ENCODE peak calls at places on chromosomes 16 and 17, in ten cellular contexts. T is transverse colon, K is esophagus muscularis mucosa, N is sigmoid colon, A is A549, B is tibial nerve, C is K562, I is stomach, G is upper lobe of left lung, R is suprapubic skin. J is an unnamed sample. For H3K4me1, the result is how much of the 10 kb centered on the place peaks cover.

GRCh38 chr17:64385187-64386083 is 5.2 kb downstream of the PECAM1 start:
- DNase-seq in T (peak), K (no peak), N (peak), A (peak), B (peak), C (peak), I (no peak), G (peak), R (peak), J (peak)

GRCh38 chr17:43790311-43790940 is 10.2 kb downstream of the CFAP97D1 start:
- DNase-seq in T (no peak), K (no peak), N (no peak), A (no peak), B (no peak), C (no peak), I (no peak), G (no peak), R (no peak), J (no peak)

GRCh38 chr16:84881702-84882521 is 62.1 kb downstream of the CRISPLD2 start:
- DNase-seq in T (no peak), K (no peak), N (no peak), A (peak), B (peak), C (peak), I (no peak), G (no peak), R (no peak), J (no peak)

GRCh38 chr17:29390856-29391631 is 881 bp downstream of the TAOK1 start:
- DNase-seq in T (peak), K (no peak), N (no peak), A (peak), B (peak), C (peak), I (no peak), G (peak), R (peak), J (peak)

GRCh38 chr16:66489818-66490217 is 60.1 kb downstream of the TK2 start:
- DNase-seq in T (no peak), K (no peak), N (peak), A (no peak), B (no peak), C (no peak), I (peak), G (no peak), R (no peak), J (peak)

GRCh38 chr16:65975049-65975708 is 391.3 kb upstream of the CDH5 start:
- DNase-seq in T (no peak), K (no peak), N (no peak), A (no peak), B (no peak), C (peak), I (no peak), G (no peak), R (no peak), J (no peak)

GRCh38 chr17:64377769-64378282 is 12.8 kb downstream of the PECAM1 start:
- DNase-seq in T (no peak), K (no peak), N (no peak), A (no peak), B (no peak), C (no peak), I (no peak), G (no peak), R (no peak), J (no peak)

GRCh38 chr17:8430966-8431365 is 4.7 kb upstream of the NDEL1 start:
- DNase-seq in T (no peak), K (no peak), N (peak), A (no peak), B (peak), C (no peak), I (no peak), G (no peak), R (peak), J (peak)

GRCh38 chr17:43467981-43468541 is 15.7 kb upstream of the DHX8 start:
- DNase-seq in T (no peak), K (no peak), N (peak), A (no peak), B (peak), C (no peak), I (no peak), G (no peak), R (no peak), J (no peak)

GRCh38 chr16:1613240-1613639 is 1.1 kb downstream of the CRAMP1 start:
- DNase-seq in T (no peak), K (no peak), N (no peak), A (no peak), B (no peak), C (peak), I (no peak), G (no peak), R (no peak), J (no peak)

GRCh38 chr17:80822700-80823410 is 168.8 kb upstream of the CHMP6 start:
- DNase-seq in T (no peak), K (no peak), N (peak), A (no peak), B (no peak), C (no peak), I (no peak), G (no peak), R (no peak), J (no peak)

GRCh38 chr16:24850289-24850931 is 4.6 kb downstream of the SLC5A11 start:
- DNase-seq in T (no peak), K (no peak), N (peak), A (no peak), B (no peak), C (no peak), I (no peak), G (no peak), R (no peak), J (no peak)

GRCh38 chr16:83143788-83144187 is 517.0 kb downstream of the CDH13 start:
- DNase-seq in T (peak), K (no peak), N (no peak), A (no peak), B (no peak), C (no peak), I (no peak), G (no peak), R (no peak), J (no peak)

GRCh38 chr17:66691644-66692500 is 143.0 kb upstream of the CACNG5 start:
- DNase-seq in T (no peak), K (no peak), N (no peak), A (no peak), B (peak), C (no peak), I (no peak), G (peak), R (no peak), J (no peak)

GRCh38 chr16:23705517-23705902 is 7.5 kb downstream of the ERN2 start:
- DNase-seq in T (no peak), K (no peak), N (no peak), A (no peak), B (no peak), C (no peak), I (no peak), G (no peak), R (no peak), J (no peak)

GRCh38 chr16:53087101-53087500 is 32.3 kb downstream of the CHD9 start:
- DNase-seq in T (no peak), K (no peak), N (no peak), A (no peak), B (no peak), C (no peak), I (no peak), G (peak), R (no peak), J (no peak)

GRCh38 chr16:69443809-69444611 is 19.6 kb downstream of the CYB5B start:
- DNase-seq in T (peak), K (no peak), N (peak), A (no peak), B (peak), C (peak), I (no peak), G (no peak), R (peak), J (peak)

GRCh38 chr17:82972836-82973372 is 106.5 kb upstream of the METRNL start:
- DNase-seq in T (no peak), K (no peak), N (no peak), A (no peak), B (no peak), C (no peak), I (no peak), G (no peak), R (no peak), J (no peak)

GRCh38 chr16:31083981-31084380 is 4.8 kb downstream of the PRSS53 start:
- DNase-seq in T (no peak), K (no peak), N (peak), A (no peak), B (no peak), C (no peak), I (no peak), G (peak), R (no peak), J (no peak)

GRCh38 chr16:85583491-85584181 is 29.5 kb upstream of the GSE1 start:
- DNase-seq in T (no peak), K (no peak), N (no peak), A (no peak), B (no peak), C (no peak), I (no peak), G (no peak), R (no peak), J (no peak)

GRCh38 chr17:64146418-64147109 is 16.6 kb upstream of the ERN1 start:
- DNase-seq in T (peak), K (no peak), N (peak), A (peak), B (peak), C (peak), I (peak), G (peak), R (peak), J (peak)

GRCh38 chr16:1870365-1871082 is 1.4 kb downstream of the MEIOB start:
- DNase-seq in T (no peak), K (no peak), N (no peak), A (peak), B (no peak), C (no peak), I (no peak), G (peak), R (no peak), J (no peak)

GRCh38 chr16:78227855-78228254 is 128.4 kb downstream of the WWOX start:
- DNase-seq in T (no peak), K (peak), N (no peak), A (no peak), B (no peak), C (peak), I (no peak), G (no peak), R (no peak), J (no peak)
- TF ChIP-seq EP300 in T (no peak), K (no peak), N (no peak), A (no peak), B (no peak), C (no peak), I (no peak), G (no peak), R (no peak), J (no peak)

GRCh38 chr17:27244481-27245223 is 49.3 kb upstream of the WSB1 start:
- DNase-seq in T (peak), K (no peak), N (peak), A (no peak), B (peak), C (no peak), I (no peak), G (peak), R (peak), J (peak)

GRCh38 chr17:27247958-27248342 is 46.0 kb upstream of the WSB1 start:
- DNase-seq in T (no peak), K (no peak), N (no peak), A (no peak), B (no peak), C (no peak), I (no peak), G (no peak), R (no peak), J (no peak)

GRCh38 chr17:27246537-27246936 is 47.4 kb upstream of the WSB1 start:
- DNase-seq in T (no peak), K (no peak), N (no peak), A (no peak), B (no peak), C (no peak), I (no peak), G (no peak), R (no peak), J (no peak)

GRCh38 chr17:27245230-27245696 is 48.7 kb upstream of the WSB1 start:
- DNase-seq in T (peak), K (peak), N (peak), A (peak), B (peak), C (peak), I (peak), G (peak), R (peak), J (peak)

DNA sequence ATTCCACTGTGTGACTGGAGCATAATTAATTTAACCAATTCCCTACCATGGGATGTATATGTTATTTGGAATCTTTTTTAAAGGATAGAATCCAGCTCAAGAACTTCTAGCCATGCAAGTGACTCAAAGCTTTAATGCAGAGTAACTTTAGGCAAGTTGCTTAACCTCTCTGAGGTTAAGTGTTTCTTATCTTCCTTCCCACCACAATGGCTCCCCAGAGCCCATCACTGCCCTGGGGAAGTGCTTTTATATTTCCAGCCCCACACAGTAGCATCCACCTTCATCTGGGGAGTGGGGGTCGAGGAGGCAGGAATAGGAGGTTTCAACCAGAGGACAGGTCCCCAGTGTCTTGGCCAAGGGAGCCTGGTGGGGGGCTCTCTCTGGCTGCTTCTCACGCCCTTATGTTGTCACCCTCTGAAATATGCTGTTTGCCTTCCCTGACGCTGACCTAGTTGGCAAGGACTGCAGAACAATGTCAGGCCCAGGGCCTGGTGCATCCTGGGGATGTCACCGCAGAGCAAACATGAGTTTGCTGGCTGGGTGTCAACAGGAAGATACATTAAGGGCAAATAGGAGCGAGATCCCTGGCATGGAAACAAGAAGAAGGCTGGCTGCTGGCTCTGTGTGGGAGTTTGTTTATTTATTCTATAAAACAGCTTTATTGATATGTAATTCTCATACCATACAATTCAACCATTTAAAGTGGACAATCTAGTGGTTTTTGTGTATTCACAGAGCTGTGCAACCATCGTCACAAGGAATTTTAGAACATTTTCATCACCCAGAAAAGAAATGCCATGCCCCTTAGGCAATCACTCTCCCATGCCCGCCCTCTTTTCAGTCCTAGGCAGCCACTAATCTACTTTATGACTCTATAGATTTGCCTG is 46.6 kb upstream of the WSB1 start:
- DNase-seq in T (peak), K (peak), N (peak), A (peak), B (peak), C (no peak), I (peak), G (peak), R (peak), J (no peak)
- H3K4me3 ChIP-seq in T (no peak), K (no peak), N (no peak), A (no peak), B (no peak), C (no peak), I (no peak), G (no peak), R (no peak), J (no peak)

DNA sequence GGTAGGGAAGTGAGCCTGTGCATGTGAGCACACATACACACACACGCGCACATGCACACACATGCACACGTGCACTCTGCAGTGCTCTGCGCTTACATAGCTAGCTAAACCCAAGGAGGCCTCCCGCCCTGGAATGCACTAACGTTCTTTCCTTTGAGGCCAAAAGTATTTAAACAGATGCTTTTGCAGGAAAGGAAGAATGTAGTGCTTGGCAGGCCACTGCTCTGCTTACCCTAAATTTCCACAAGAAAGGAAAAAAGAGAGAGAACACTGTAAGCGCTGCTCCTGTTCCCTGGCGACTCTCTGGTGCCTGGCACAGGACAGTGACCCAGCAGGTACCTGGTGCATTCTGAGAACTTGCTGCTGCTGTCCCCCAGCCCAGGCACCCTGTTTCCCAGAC is 31.3 kb upstream of the MRPS23 start:
- DNase-seq in T (no peak), K (no peak), N (no peak), A (no peak), B (no peak), C (no peak), I (no peak), G (no peak), R (no peak), J (no peak)
- H3K4me1 ChIP-seq in T (under half), K (half or more), N (under half), A (half or more), B (under half), C (under half), I (under half), G (under half), R (under half), J (under half)

DNA sequence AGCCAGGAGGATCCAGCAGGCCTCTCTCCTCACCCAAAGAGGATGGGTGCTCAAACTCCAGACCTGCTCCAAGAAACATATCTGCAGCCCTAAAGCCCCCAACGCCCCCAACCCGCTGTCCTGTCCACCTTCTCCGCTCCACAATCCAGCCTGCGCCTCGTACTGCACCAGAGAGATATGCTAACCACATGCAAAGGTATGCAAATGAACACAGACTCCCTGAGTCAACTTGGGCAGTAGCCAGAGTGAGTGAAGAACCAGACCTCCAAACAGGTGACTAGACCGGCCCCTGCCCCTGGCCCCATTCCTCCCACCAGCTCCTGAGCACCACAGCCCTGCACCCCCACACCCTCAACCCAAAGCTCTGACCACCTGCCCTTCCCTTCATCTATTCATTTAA is 28.9 kb upstream of the EIF1 start:
- DNase-seq in T (no peak), K (no peak), N (no peak), A (no peak), B (no peak), C (no peak), I (no peak), G (no peak), R (no peak), J (no peak)
- TF ChIP-seq EP300 in T (no peak), K (no peak), N (no peak), A (no peak), B (no peak), C (no peak), I (no peak), G (no peak), R (no peak), J (no peak)

DNA sequence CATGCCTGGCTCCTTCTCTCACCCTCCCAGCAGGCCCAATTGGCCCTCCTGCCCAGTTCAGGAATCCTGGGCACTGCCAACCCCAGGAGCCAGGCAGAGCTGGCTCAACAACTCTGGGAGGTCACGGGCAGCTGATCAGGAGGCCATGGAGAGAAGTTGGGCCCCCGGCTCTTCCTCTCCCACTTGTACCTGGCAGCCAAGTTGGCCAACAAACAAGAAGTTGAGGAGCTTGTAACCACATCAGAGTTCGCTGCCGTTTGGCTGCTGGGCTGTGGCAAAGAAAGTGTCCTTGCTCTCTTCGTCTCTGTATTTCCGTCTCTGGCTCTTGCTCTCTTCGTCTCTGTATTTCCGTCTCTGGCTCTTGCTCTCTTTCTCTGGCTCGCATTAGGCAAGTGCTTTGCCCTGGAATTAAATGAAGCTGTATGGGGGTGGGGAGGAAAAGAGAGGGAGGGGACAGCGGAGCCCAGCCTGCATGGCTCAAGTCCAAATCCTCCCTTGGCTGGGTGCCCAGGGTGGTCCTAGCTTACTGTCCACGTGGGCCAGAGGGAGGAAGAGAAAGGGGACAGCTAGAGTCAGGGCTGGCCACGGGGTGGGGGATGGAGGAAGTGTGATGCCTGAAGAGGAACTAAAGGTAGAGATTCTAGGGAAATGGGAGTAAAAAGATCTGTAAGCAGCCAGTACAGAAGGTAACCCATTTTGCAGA is 7.8 kb upstream of the TMEM132E start:
- DNase-seq in T (no peak), K (no peak), N (no peak), A (no peak), B (no peak), C (no peak), I (no peak), G (no peak), R (no peak), J (no peak)
- H3K4me3 ChIP-seq in T (no peak), K (no peak), N (no peak), A (no peak), B (no peak), C (no peak), I (no peak), G (no peak), R (no peak), J (no peak)

GRCh38 chr17:42132941-42133340 is 10.3 kb downstream of the HSPB9 start:
- DNase-seq in T (peak), K (no peak), N (no peak), A (no peak), B (no peak), C (no peak), I (peak), G (peak), R (no peak), J (no peak)
- H3K4me1 ChIP-seq in T (under half), K (half or more), N (under half), A (under half), B (under half), C (under half), I (half or more), G (half or more), R (half or more), J (under half)

DNA sequence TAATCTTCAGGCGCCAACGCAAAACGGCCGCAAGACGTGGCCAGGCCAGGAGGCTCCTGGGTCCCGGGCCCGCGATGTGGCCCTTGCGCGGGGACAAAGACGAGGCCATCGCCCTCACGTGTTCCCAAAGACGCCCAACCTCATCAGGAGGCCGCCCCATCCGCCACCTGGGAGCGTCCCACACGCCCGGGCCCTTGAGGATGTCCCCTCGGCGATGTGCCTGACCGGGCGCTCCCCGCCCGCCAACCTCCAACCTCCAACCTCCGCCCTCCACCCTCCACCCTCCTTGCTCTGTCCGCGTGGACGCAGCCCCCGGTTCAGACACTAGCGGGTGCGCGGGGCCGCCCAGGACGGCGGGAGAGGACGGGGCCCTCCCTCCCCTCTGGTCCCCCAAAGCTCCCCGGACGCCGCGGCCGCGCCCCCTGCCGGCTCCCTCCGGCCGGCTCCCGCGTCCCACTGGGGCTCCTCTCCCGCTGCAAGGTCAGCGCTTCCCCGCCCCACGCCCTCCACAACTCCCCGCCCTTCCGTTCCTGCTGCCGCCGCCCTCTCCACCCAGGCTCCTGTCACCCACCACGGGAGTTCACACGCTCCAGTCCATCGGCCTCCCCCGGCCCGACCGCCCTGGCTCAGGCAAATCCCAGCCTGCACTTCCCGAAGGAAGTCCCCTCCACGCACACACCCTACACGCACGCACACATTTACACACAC is 250.8 kb upstream of the RPL38 start:
- DNase-seq in T (peak), K (no peak), N (no peak), A (peak), B (no peak), C (peak), I (peak), G (peak), R (no peak), J (no peak)
- TF ChIP-seq EP300 in T (no peak), K (no peak), N (no peak), A (no peak), B (no peak), C (no peak), I (no peak), G (no peak), R (no peak), J (no peak)

J was measured in ovary.